ENCODE peak calls at places on chromosomes 16 and 17, in ten cellular contexts. O is adrenal gland, Z is right lobe of liver, W is heart left ventricle, V is stomach, N is tibial nerve, A is breast epithelium, T is sigmoid colon, G is A549, S is IMR-90. U is an unnamed sample. For H3K4me1, the result is how much of the 10 kb centered on the place peaks cover.

GRCh38 chr17:79826210-79826680 is 13.0 kb downstream of the CBX4 start:
- DNase-seq in O (no peak), G (no peak), W (no peak), N (no peak), A (no peak), T (peak), S (peak), V (no peak), Z (no peak), U (no peak)

GRCh38 chr17:18267927-18268711 is 7.7 kb downstream of the MIEF2 start:
- DNase-seq in V (no peak), W (no peak), G (no peak), Z (no peak), N (no peak), T (no peak), A (no peak), O (no peak), S (peak), U (no peak)

GRCh38 chr17:50326831-50327364 is 19.0 kb upstream of the XYLT2 start:
- DNase-seq in O (no peak), T (no peak), W (no peak), A (no peak), N (no peak), S (no peak), Z (no peak), G (no peak), V (no peak), U (no peak)

GRCh38 chr17:55567240-55568216 is 56.3 kb upstream of the SMIM36 start:
- DNase-seq in Z (peak), V (no peak), S (no peak), N (no peak), A (no peak), G (no peak), T (peak), O (peak), W (peak), U (peak)

GRCh38 chr17:14341866-14342265 is 41.0 kb downstream of the HS3ST3B1 start:
- DNase-seq in A (no peak), Z (no peak), V (no peak), G (no peak), T (no peak), W (no peak), N (no peak), S (no peak), O (no peak), U (no peak)

GRCh38 chr17:74569392-74570003 is 2.2 kb upstream of the CD300H start:
- DNase-seq in S (peak), N (no peak), Z (no peak), O (peak), A (no peak), W (peak), V (peak), T (no peak), G (peak), U (no peak)

GRCh38 chr17:64683791-64684190 is 21.7 kb upstream of the SMURF2 start:
- DNase-seq in G (no peak), A (no peak), V (no peak), O (no peak), S (peak), W (no peak), T (no peak), Z (no peak), N (no peak), U (no peak)

GRCh38 chr16:81324808-81325207 is 10.0 kb downstream of the GAN start:
- DNase-seq in W (no peak), G (no peak), O (no peak), N (no peak), S (no peak), T (peak), V (no peak), Z (no peak), A (no peak), U (no peak)

GRCh38 chr16:74716355-74716754 is 15.7 kb upstream of the MLKL start:
- DNase-seq in T (no peak), Z (peak), W (no peak), V (no peak), N (no peak), A (no peak), O (no peak), G (no peak), S (no peak), U (no peak)

GRCh38 chr17:17494499-17495447 is 1.4 kb downstream of the RASD1 start:
- DNase-seq in Z (peak), G (no peak), W (peak), S (peak), N (no peak), V (peak), A (peak), T (peak), O (peak), U (peak)

GRCh38 chr16:19701091-19701490 is 16.9 kb downstream of the KNOP1 start:
- DNase-seq in T (no peak), V (no peak), S (peak), W (no peak), N (no peak), G (no peak), Z (no peak), O (no peak), A (no peak), U (no peak)

GRCh38 chr16:80527297-80527696 is 13.5 kb upstream of the DYNLRB2 start:
- DNase-seq in V (no peak), Z (no peak), A (no peak), S (peak), G (no peak), N (no peak), W (no peak), T (no peak), O (peak), U (no peak)

GRCh38 chr16:73350707-73351452 is 303.0 kb upstream of the ZFHX3 start:
- DNase-seq in V (no peak), S (no peak), Z (peak), W (peak), T (no peak), N (no peak), A (no peak), O (peak), G (no peak), U (no peak)

GRCh38 chr17:39096435-39097158 is 54.8 kb downstream of the PLXDC1 start:
- DNase-seq in S (no peak), G (no peak), Z (no peak), O (no peak), T (no peak), W (no peak), N (no peak), V (no peak), A (no peak), U (peak)

GRCh38 chr16:89602273-89602951 is 11.0 kb upstream of the DPEP1 start:
- DNase-seq in O (no peak), W (peak), Z (no peak), N (no peak), T (no peak), G (peak), S (peak), A (no peak), V (no peak), U (peak)

GRCh38 chr17:10197721-10198508 is 491 bp downstream of the GAS7 start:
- DNase-seq in O (no peak), V (no peak), Z (no peak), N (no peak), A (no peak), S (no peak), T (no peak), W (no peak), G (no peak), U (no peak)

GRCh38 chr16:48810803-48811453 is 200.9 kb upstream of the N4BP1 start:
- DNase-seq in G (no peak), O (no peak), W (no peak), T (no peak), Z (no peak), S (no peak), V (no peak), N (no peak), A (no peak), U (no peak)

GRCh38 chr17:78279360-78279990 is 48.0 kb downstream of the TMEM235 start:
- DNase-seq in Z (no peak), G (no peak), W (no peak), T (no peak), A (no peak), O (no peak), V (no peak), N (no peak), S (no peak), U (no peak)

GRCh38 chr16:14004719-14005315 is 66.3 kb upstream of the MRTFB start:
- DNase-seq in N (no peak), V (no peak), S (no peak), A (no peak), T (no peak), G (no peak), W (no peak), O (no peak), Z (no peak), U (no peak)

GRCh38 chr16:56758432-56758831 is 28.5 kb downstream of the NUP93 start:
- DNase-seq in Z (no peak), S (no peak), T (no peak), G (no peak), N (no peak), O (no peak), W (no peak), A (no peak), V (no peak), U (no peak)

GRCh38 chr16:7482028-7482427 is 149.4 kb downstream of the RBFOX1 start:
- DNase-seq in Z (no peak), V (no peak), W (no peak), G (no peak), T (no peak), S (no peak), N (no peak), O (no peak), A (no peak), U (no peak)
- TF ChIP-seq POLR2A in Z (no peak), V (no peak), W (no peak), G (no peak), T (no peak), S (no peak), N (no peak), O (no peak), A (no peak), U (no peak)

GRCh38 chr16:70151941-70152509 is 21.6 kb upstream of the CLEC18C start:
- DNase-seq in W (no peak), Z (no peak), S (no peak), N (no peak), A (no peak), T (no peak), V (no peak), O (no peak), G (peak), U (no peak)
- H3K4me1 ChIP-seq in W (under half), Z (under half), S (under half), N (under half), A (under half), T (under half), V (under half), O (under half), G (under half), U (under half)

GRCh38 chr16:4463522-4464163 is 10.8 kb downstream of the NMRAL1 start:
- DNase-seq in A (no peak), V (no peak), S (no peak), N (no peak), O (no peak), Z (no peak), G (no peak), W (no peak), T (no peak), U (no peak)

GRCh38 chr16:4465977-4466779 is 8.2 kb downstream of the NMRAL1 start:
- DNase-seq in W (peak), S (no peak), A (no peak), N (no peak), Z (peak), O (no peak), V (peak), G (no peak), T (no peak), U (no peak)

GRCh38 chr16:4455951-4456350 is 18.5 kb downstream of the NMRAL1 start:
- DNase-seq in V (no peak), S (no peak), N (no peak), Z (no peak), W (no peak), A (no peak), T (no peak), G (no peak), O (no peak), U (no peak)

GRCh38 chr16:4460936-4461249 is 13.5 kb downstream of the NMRAL1 start:
- DNase-seq in O (no peak), V (no peak), N (no peak), G (no peak), Z (no peak), S (no peak), A (no peak), W (no peak), T (no peak), U (no peak)

DNA sequence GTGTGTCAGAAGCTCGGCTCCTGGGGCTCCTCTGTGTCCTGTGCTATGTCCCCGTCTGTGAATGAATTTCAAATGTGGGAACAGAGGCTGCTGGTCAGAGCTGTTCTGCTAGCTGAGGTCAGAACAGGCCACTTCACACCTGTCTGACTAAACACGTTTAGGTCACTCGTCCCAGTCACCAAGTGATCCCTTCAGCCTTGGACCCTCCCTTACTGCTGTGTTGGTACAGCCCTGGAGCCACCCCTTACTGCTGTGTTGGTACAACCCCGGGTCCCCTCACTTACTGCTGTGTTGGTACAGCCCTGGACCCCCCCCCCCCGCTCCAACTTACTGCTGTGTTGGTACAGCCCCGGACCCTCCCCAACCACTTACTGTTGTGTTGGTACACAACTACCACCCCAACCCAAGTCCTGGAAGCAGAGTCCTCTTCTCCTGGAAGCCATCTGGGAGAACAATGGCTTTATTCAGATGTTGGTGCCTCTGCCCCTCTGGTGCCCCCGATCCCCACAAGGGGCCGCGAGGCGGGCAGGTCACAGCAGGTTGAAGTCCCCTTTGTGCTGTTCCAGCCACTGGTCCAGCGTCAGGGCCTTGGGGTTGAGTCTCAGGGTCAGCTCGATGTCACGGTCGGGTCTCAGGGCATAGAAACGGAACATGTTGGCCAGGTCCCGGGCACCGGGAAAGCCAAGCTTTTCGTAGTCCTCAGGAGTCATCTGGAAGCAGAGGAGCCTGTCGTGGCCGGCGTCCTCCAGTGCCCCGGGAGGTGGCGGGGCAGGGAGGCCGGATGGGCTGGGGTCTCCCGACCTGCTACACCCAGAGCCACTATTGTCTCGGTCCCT is 13.0 kb downstream of the NMRAL1 start:
- DNase-seq in G (no peak), N (no peak), S (no peak), Z (no peak), O (no peak), A (no peak), V (no peak), T (no peak), W (no peak), U (no peak)
- H3K4me3 ChIP-seq in G (no peak), N (no peak), S (no peak), Z (no peak), O (no peak), A (no peak), V (no peak), T (no peak), W (no peak), U (no peak)

GRCh38 chr17:67995568-67996191 is 589 bp downstream of the C17orf58 start:
- DNase-seq in O (peak), S (no peak), T (peak), A (no peak), N (no peak), V (peak), Z (no peak), W (no peak), G (peak), U (peak)

GRCh38 chr17:67992541-67993152 is 3.6 kb downstream of the C17orf58 start:
- DNase-seq in V (no peak), W (no peak), T (no peak), Z (no peak), S (no peak), O (no peak), A (no peak), G (no peak), N (no peak), U (no peak)

GRCh38 chr17:67994827-67995567 is 1.3 kb downstream of the C17orf58 start:
- DNase-seq in Z (no peak), V (peak), G (peak), T (no peak), W (no peak), S (peak), O (peak), A (no peak), N (no peak), U (peak)

GRCh38 chr17:67993998-67994361 is 2.3 kb downstream of the C17orf58 start:
- DNase-seq in N (no peak), O (no peak), S (peak), A (no peak), G (peak), T (no peak), Z (no peak), W (no peak), V (no peak), U (no peak)

GRCh38 chr17:67993153-67993997 is 2.9 kb downstream of the C17orf58 start:
- DNase-seq in T (peak), Z (peak), O (peak), W (peak), A (peak), G (peak), S (peak), V (peak), N (peak), U (peak)
- TF ChIP-seq POLR2A in T (no peak), Z (peak), O (peak), W (no peak), A (no peak), G (peak), S (peak), V (no peak), N (peak), U (peak)

GRCh38 chr16:84293406-84293805 is 1.3 kb upstream of the WFDC1 start:
- DNase-seq in S (no peak), Z (no peak), W (no peak), V (no peak), A (no peak), T (no peak), G (no peak), N (no peak), O (no peak), U (no peak)
- H3K4me1 ChIP-seq in S (under half), Z (under half), W (under half), V (under half), A (under half), T (under half), G (under half), N (under half), O (under half), U (under half)

DNA sequence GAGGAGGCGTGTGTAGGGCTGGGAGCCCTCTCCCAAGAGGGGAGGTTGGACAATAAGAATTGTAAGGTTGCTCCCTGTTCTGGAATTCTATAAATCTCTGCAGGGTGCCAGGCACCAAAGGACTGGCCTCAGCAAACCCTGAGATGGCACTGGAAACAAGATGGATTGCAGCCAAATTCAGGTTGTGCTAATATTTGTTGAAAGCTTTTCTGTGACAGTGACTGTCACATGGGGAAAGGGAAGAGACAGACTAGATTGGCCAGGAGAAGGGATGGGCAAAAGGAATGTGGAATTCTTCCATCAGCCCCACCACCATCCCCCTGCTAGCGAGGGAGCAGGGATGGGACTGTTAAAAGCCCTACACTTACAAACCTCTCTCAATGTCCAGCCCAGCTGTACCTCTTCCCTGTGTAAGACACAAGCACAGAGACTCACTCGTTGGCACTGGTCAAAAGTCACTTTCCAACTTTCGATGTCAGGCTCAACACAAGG is 62.4 kb downstream of the SOX9 start:
- DNase-seq in O (no peak), V (no peak), W (no peak), G (peak), N (no peak), S (no peak), T (no peak), Z (no peak), A (no peak), U (no peak)
- H3K4me3 ChIP-seq in O (no peak), V (no peak), W (no peak), G (no peak), N (no peak), S (no peak), T (no peak), Z (no peak), A (no peak), U (no peak)

DNA sequence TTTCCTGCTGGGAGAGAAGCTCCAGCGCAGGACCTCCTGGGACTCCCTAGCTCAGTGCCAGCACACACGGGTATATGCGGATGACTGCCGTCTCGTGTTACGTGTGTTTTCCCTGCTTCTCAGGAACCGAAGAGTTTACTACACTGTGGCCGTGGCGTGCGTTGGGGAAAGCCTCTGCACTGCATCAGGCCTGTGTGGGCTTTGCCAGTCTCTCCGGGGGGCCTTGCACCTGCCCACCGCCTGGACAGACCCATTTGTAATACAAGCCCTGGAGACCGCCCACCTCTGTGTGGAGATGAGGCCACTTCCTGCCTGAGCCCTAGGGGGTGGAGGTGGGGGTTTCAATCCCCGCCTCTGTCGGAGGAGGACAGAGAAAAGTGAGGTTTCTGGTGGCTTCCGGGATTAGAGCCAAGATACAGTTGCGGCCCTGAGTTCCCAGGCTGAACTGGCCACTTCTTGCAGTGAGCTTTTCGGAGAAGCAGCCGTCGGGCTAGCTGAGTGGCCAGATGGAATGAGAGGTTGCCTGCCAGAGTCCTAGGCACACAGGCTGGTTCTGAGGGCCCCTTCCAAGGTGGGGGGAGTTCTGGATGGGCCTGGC is 43.4 kb upstream of the GSE1 start:
- DNase-seq in S (peak), Z (no peak), O (peak), N (no peak), A (peak), G (no peak), V (peak), T (no peak), W (no peak), U (no peak)
- TF ChIP-seq POLR2A in S (no peak), Z (no peak), O (no peak), N (no peak), A (no peak), G (no peak), V (no peak), T (no peak), W (no peak), U (no peak)

DNA sequence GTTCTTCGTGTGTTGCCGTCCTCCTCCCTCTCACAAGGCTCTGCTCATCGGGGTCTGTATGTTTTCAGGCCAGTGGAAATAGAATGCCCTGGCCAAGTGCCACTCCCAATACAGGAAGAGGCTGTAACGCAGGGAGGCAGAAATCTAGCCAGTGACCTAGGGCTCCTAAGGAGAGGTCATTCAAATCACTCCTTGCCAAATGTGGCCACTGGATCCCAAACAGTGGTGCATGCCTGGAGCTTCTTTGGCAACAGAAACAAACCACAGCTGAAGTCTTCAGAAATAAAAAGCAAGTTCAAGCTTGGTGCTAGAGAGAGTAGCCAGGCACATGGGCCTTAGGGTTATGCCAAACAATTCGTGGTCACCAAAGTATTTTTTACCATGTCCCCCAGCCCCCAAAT is 66.1 kb downstream of the SMG6 start:
- DNase-seq in N (no peak), G (no peak), S (no peak), W (peak), O (peak), A (peak), T (no peak), Z (no peak), V (no peak), U (peak)
- H3K4me1 ChIP-seq in N (under half), G (under half), S (under half), W (half or more), O (under half), A (under half), T (under half), Z (under half), V (under half), U (under half)